ENCODE peak calls at places on chromosomes 12 and 14, in ten cellular contexts. One of them, this sample, is unnamed.

GRCh38 chr12:116598341-116599284 is 39.4 kb downstream of the MAP1LC3B2 start:
- DNase-seq in CD4-positive, alpha-beta T cell: no peak
- DNase-seq in mesendoderm: peak
- DNase-seq in PC-9: no peak
- DNase-seq in AG20443: peak
- DNase-seq in sciatic nerve: no peak
- DNase-seq in stimulated activated CD4-positive, alpha-beta T cell treated with anti-CD3 and anti-CD28 coated beads, Interleukin-1b, Interleukin-23, amount 100 ng/mL, for 1 hour: no peak
- DNase-seq in activated B cell treated with CpG ODN at 0.5 μM for 24 hours: no peak
- DNase-seq in NCI-H1930: no peak
- DNase-seq in thoracic aorta: no peak
- DNase-seq in this sample: no peak

GRCh38 chr12:109710747-109711595 is 2.7 kb upstream of the FAM222A start:
- DNase-seq in CD4-positive, alpha-beta T cell: no peak
- DNase-seq in mesendoderm: no peak
- DNase-seq in PC-9: peak
- DNase-seq in AG20443: peak
- DNase-seq in sciatic nerve: no peak
- DNase-seq in stimulated activated CD4-positive, alpha-beta T cell treated with anti-CD3 and anti-CD28 coated beads, Interleukin-1b, Interleukin-23, amount 100 ng/mL, for 1 hour: no peak
- DNase-seq in activated B cell treated with CpG ODN at 0.5 μM for 24 hours: no peak
- DNase-seq in NCI-H1930: no peak
- DNase-seq in thoracic aorta: no peak
- DNase-seq in this sample: no peak

GRCh38 chr12:132138941-132139871 is 4.9 kb downstream of the DDX51 start:
- DNase-seq in CD4-positive, alpha-beta T cell: no peak
- DNase-seq in mesendoderm: no peak
- DNase-seq in PC-9: no peak
- DNase-seq in AG20443: no peak
- DNase-seq in sciatic nerve: no peak
- DNase-seq in stimulated activated CD4-positive, alpha-beta T cell treated with anti-CD3 and anti-CD28 coated beads, Interleukin-1b, Interleukin-23, amount 100 ng/mL, for 1 hour: no peak
- DNase-seq in activated B cell treated with CpG ODN at 0.5 μM for 24 hours: no peak
- DNase-seq in NCI-H1930: no peak
- DNase-seq in thoracic aorta: no peak
- DNase-seq in this sample: no peak

GRCh38 chr14:53147208-53147607 is 5.9 kb downstream of the DDHD1 start:
- DNase-seq in CD4-positive, alpha-beta T cell: no peak
- DNase-seq in mesendoderm: no peak
- DNase-seq in PC-9: no peak
- DNase-seq in AG20443: no peak
- DNase-seq in sciatic nerve: no peak
- DNase-seq in stimulated activated CD4-positive, alpha-beta T cell treated with anti-CD3 and anti-CD28 coated beads, Interleukin-1b, Interleukin-23, amount 100 ng/mL, for 1 hour: no peak
- DNase-seq in activated B cell treated with CpG ODN at 0.5 μM for 24 hours: no peak
- DNase-seq in NCI-H1930: no peak
- DNase-seq in thoracic aorta: no peak
- DNase-seq in this sample: no peak

GRCh38 chr14:32826404-32827082 is 112.1 kb upstream of the NPAS3 start:
- DNase-seq in CD4-positive, alpha-beta T cell: no peak
- DNase-seq in mesendoderm: peak
- DNase-seq in PC-9: no peak
- DNase-seq in AG20443: no peak
- DNase-seq in sciatic nerve: no peak
- DNase-seq in stimulated activated CD4-positive, alpha-beta T cell treated with anti-CD3 and anti-CD28 coated beads, Interleukin-1b, Interleukin-23, amount 100 ng/mL, for 1 hour: no peak
- DNase-seq in activated B cell treated with CpG ODN at 0.5 μM for 24 hours: no peak
- DNase-seq in NCI-H1930: no peak
- DNase-seq in thoracic aorta: no peak
- DNase-seq in this sample: no peak

GRCh38 chr12:28456934-28457710 is 266.9 kb downstream of the CCDC91 start:
- DNase-seq in CD4-positive, alpha-beta T cell: no peak
- DNase-seq in mesendoderm: no peak
- DNase-seq in PC-9: no peak
- DNase-seq in AG20443: peak
- DNase-seq in sciatic nerve: no peak
- DNase-seq in stimulated activated CD4-positive, alpha-beta T cell treated with anti-CD3 and anti-CD28 coated beads, Interleukin-1b, Interleukin-23, amount 100 ng/mL, for 1 hour: no peak
- DNase-seq in activated B cell treated with CpG ODN at 0.5 μM for 24 hours: no peak
- DNase-seq in NCI-H1930: no peak
- DNase-seq in thoracic aorta: no peak
- DNase-seq in this sample: no peak

GRCh38 chr12:42511656-42512055 is 77.9 kb downstream of the PRICKLE1 start:
- DNase-seq in CD4-positive, alpha-beta T cell: no peak
- DNase-seq in mesendoderm: no peak
- DNase-seq in PC-9: no peak
- DNase-seq in AG20443: no peak
- DNase-seq in sciatic nerve: no peak
- DNase-seq in stimulated activated CD4-positive, alpha-beta T cell treated with anti-CD3 and anti-CD28 coated beads, Interleukin-1b, Interleukin-23, amount 100 ng/mL, for 1 hour: no peak
- DNase-seq in activated B cell treated with CpG ODN at 0.5 μM for 24 hours: no peak
- DNase-seq in NCI-H1930: no peak
- DNase-seq in thoracic aorta: no peak
- DNase-seq in this sample: no peak

GRCh38 chr12:130874696-130875095 is 2.8 kb downstream of the RAN start:
- DNase-seq in CD4-positive, alpha-beta T cell: no peak
- DNase-seq in mesendoderm: no peak
- DNase-seq in PC-9: no peak
- DNase-seq in AG20443: no peak
- DNase-seq in sciatic nerve: no peak
- DNase-seq in stimulated activated CD4-positive, alpha-beta T cell treated with anti-CD3 and anti-CD28 coated beads, Interleukin-1b, Interleukin-23, amount 100 ng/mL, for 1 hour: no peak
- DNase-seq in activated B cell treated with CpG ODN at 0.5 μM for 24 hours: no peak
- DNase-seq in NCI-H1930: no peak
- DNase-seq in thoracic aorta: no peak
- DNase-seq in this sample: no peak

GRCh38 chr12:20985399-20985798 is 145.6 kb upstream of the SLCO1B1 start:
- DNase-seq in CD4-positive, alpha-beta T cell: no peak
- DNase-seq in mesendoderm: no peak
- DNase-seq in PC-9: no peak
- DNase-seq in AG20443: no peak
- DNase-seq in sciatic nerve: no peak
- DNase-seq in stimulated activated CD4-positive, alpha-beta T cell treated with anti-CD3 and anti-CD28 coated beads, Interleukin-1b, Interleukin-23, amount 100 ng/mL, for 1 hour: no peak
- DNase-seq in activated B cell treated with CpG ODN at 0.5 μM for 24 hours: no peak
- DNase-seq in NCI-H1930: no peak
- DNase-seq in thoracic aorta: no peak
- DNase-seq in this sample: no peak

GRCh38 chr14:105817971-105818711 is 291.8 kb downstream of the TMEM121 start:
- DNase-seq in CD4-positive, alpha-beta T cell: no peak
- DNase-seq in mesendoderm: no peak
- DNase-seq in PC-9: no peak
- DNase-seq in AG20443: no peak
- DNase-seq in sciatic nerve: no peak
- DNase-seq in stimulated activated CD4-positive, alpha-beta T cell treated with anti-CD3 and anti-CD28 coated beads, Interleukin-1b, Interleukin-23, amount 100 ng/mL, for 1 hour: no peak
- DNase-seq in activated B cell treated with CpG ODN at 0.5 μM for 24 hours: peak
- DNase-seq in NCI-H1930: no peak
- DNase-seq in thoracic aorta: no peak
- DNase-seq in this sample: no peak

GRCh38 chr12:3928538-3929220 is 55.5 kb upstream of the PARP11 start:
- DNase-seq in CD4-positive, alpha-beta T cell: no peak
- DNase-seq in mesendoderm: peak
- DNase-seq in PC-9: no peak
- DNase-seq in AG20443: no peak
- DNase-seq in sciatic nerve: no peak
- DNase-seq in stimulated activated CD4-positive, alpha-beta T cell treated with anti-CD3 and anti-CD28 coated beads, Interleukin-1b, Interleukin-23, amount 100 ng/mL, for 1 hour: no peak
- DNase-seq in activated B cell treated with CpG ODN at 0.5 μM for 24 hours: no peak
- DNase-seq in NCI-H1930: no peak
- DNase-seq in thoracic aorta: no peak
- DNase-seq in this sample: no peak

GRCh38 chr12:118053071-118053985 is 7.7 kb downstream of the WSB2 start:
- DNase-seq in CD4-positive, alpha-beta T cell: no peak
- DNase-seq in mesendoderm: no peak
- DNase-seq in PC-9: no peak
- DNase-seq in AG20443: no peak
- DNase-seq in sciatic nerve: no peak
- DNase-seq in stimulated activated CD4-positive, alpha-beta T cell treated with anti-CD3 and anti-CD28 coated beads, Interleukin-1b, Interleukin-23, amount 100 ng/mL, for 1 hour: no peak
- DNase-seq in activated B cell treated with CpG ODN at 0.5 μM for 24 hours: no peak
- DNase-seq in NCI-H1930: no peak
- DNase-seq in thoracic aorta: no peak
- DNase-seq in this sample: no peak

GRCh38 chr12:28869197-28869596 is 279.9 kb upstream of the FAR2 start:
- DNase-seq in CD4-positive, alpha-beta T cell: no peak
- DNase-seq in mesendoderm: no peak
- DNase-seq in PC-9: no peak
- DNase-seq in AG20443: peak
- DNase-seq in sciatic nerve: no peak
- DNase-seq in stimulated activated CD4-positive, alpha-beta T cell treated with anti-CD3 and anti-CD28 coated beads, Interleukin-1b, Interleukin-23, amount 100 ng/mL, for 1 hour: no peak
- DNase-seq in activated B cell treated with CpG ODN at 0.5 μM for 24 hours: no peak
- DNase-seq in NCI-H1930: no peak
- DNase-seq in thoracic aorta: no peak
- DNase-seq in this sample: no peak

GRCh38 chr14:105333613-105334364 is 19.2 kb downstream of the PACS2 start:
- DNase-seq in CD4-positive, alpha-beta T cell: no peak
- DNase-seq in mesendoderm: no peak
- DNase-seq in PC-9: no peak
- DNase-seq in AG20443: no peak
- DNase-seq in sciatic nerve: no peak
- DNase-seq in stimulated activated CD4-positive, alpha-beta T cell treated with anti-CD3 and anti-CD28 coated beads, Interleukin-1b, Interleukin-23, amount 100 ng/mL, for 1 hour: no peak
- DNase-seq in activated B cell treated with CpG ODN at 0.5 μM for 24 hours: no peak
- DNase-seq in NCI-H1930: no peak
- DNase-seq in thoracic aorta: no peak
- DNase-seq in this sample: no peak

GRCh38 chr12:129959889-129960288 is 56.1 kb upstream of the TMEM132D start:
- DNase-seq in CD4-positive, alpha-beta T cell: no peak
- DNase-seq in mesendoderm: no peak
- DNase-seq in PC-9: no peak
- DNase-seq in AG20443: no peak
- DNase-seq in sciatic nerve: no peak
- DNase-seq in stimulated activated CD4-positive, alpha-beta T cell treated with anti-CD3 and anti-CD28 coated beads, Interleukin-1b, Interleukin-23, amount 100 ng/mL, for 1 hour: no peak
- DNase-seq in activated B cell treated with CpG ODN at 0.5 μM for 24 hours: no peak
- DNase-seq in NCI-H1930: no peak
- DNase-seq in thoracic aorta: no peak
- DNase-seq in this sample: no peak

GRCh38 chr14:50941151-50941550 is 3.1 kb downstream of the PYGL start:
- DNase-seq in CD4-positive, alpha-beta T cell: no peak
- DNase-seq in mesendoderm: no peak
- DNase-seq in PC-9: no peak
- DNase-seq in AG20443: peak
- DNase-seq in sciatic nerve: no peak
- DNase-seq in stimulated activated CD4-positive, alpha-beta T cell treated with anti-CD3 and anti-CD28 coated beads, Interleukin-1b, Interleukin-23, amount 100 ng/mL, for 1 hour: no peak
- DNase-seq in activated B cell treated with CpG ODN at 0.5 μM for 24 hours: no peak
- DNase-seq in NCI-H1930: no peak
- DNase-seq in thoracic aorta: no peak
- DNase-seq in this sample: no peak

GRCh38 chr12:6460751-6461371 is 9.0 kb downstream of the TAPBPL start:
- DNase-seq in CD4-positive, alpha-beta T cell: no peak
- DNase-seq in mesendoderm: no peak
- DNase-seq in PC-9: no peak
- DNase-seq in AG20443: no peak
- DNase-seq in sciatic nerve: no peak
- DNase-seq in stimulated activated CD4-positive, alpha-beta T cell treated with anti-CD3 and anti-CD28 coated beads, Interleukin-1b, Interleukin-23, amount 100 ng/mL, for 1 hour: no peak
- DNase-seq in activated B cell treated with CpG ODN at 0.5 μM for 24 hours: no peak
- DNase-seq in NCI-H1930: no peak
- DNase-seq in thoracic aorta: no peak
- DNase-seq in this sample: peak

GRCh38 chr14:61077946-61078738 is 97.1 kb downstream of the SLC38A6 start:
- DNase-seq in CD4-positive, alpha-beta T cell: no peak
- DNase-seq in mesendoderm: no peak
- DNase-seq in PC-9: no peak
- DNase-seq in AG20443: no peak
- DNase-seq in sciatic nerve: no peak
- DNase-seq in stimulated activated CD4-positive, alpha-beta T cell treated with anti-CD3 and anti-CD28 coated beads, Interleukin-1b, Interleukin-23, amount 100 ng/mL, for 1 hour: no peak
- DNase-seq in activated B cell treated with CpG ODN at 0.5 μM for 24 hours: no peak
- DNase-seq in NCI-H1930: no peak
- DNase-seq in thoracic aorta: no peak
- DNase-seq in this sample: no peak

GRCh38 chr12:124565071-124565491 is 2.3 kb downstream of the NCOR2 start:
- DNase-seq in CD4-positive, alpha-beta T cell: no peak
- DNase-seq in mesendoderm: peak
- DNase-seq in PC-9: no peak
- DNase-seq in AG20443: peak
- DNase-seq in sciatic nerve: no peak
- DNase-seq in stimulated activated CD4-positive, alpha-beta T cell treated with anti-CD3 and anti-CD28 coated beads, Interleukin-1b, Interleukin-23, amount 100 ng/mL, for 1 hour: no peak
- DNase-seq in activated B cell treated with CpG ODN at 0.5 μM for 24 hours: no peak
- DNase-seq in NCI-H1930: no peak
- DNase-seq in thoracic aorta: peak
- DNase-seq in this sample: no peak

GRCh38 chr12:52126605-52127578 is 47.4 kb downstream of the SMIM41 start:
- DNase-seq in CD4-positive, alpha-beta T cell: no peak
- DNase-seq in mesendoderm: no peak
- DNase-seq in PC-9: no peak
- DNase-seq in AG20443: peak
- DNase-seq in sciatic nerve: no peak
- DNase-seq in stimulated activated CD4-positive, alpha-beta T cell treated with anti-CD3 and anti-CD28 coated beads, Interleukin-1b, Interleukin-23, amount 100 ng/mL, for 1 hour: no peak
- DNase-seq in activated B cell treated with CpG ODN at 0.5 μM for 24 hours: no peak
- DNase-seq in NCI-H1930: no peak
- DNase-seq in thoracic aorta: no peak
- DNase-seq in this sample: no peak

GRCh38 chr12:112121780-112122565 is 3.4 kb upstream of the TRAFD1 start:
- DNase-seq in CD4-positive, alpha-beta T cell: no peak
- DNase-seq in mesendoderm: peak
- DNase-seq in PC-9: peak
- DNase-seq in AG20443: peak
- DNase-seq in sciatic nerve: peak
- DNase-seq in stimulated activated CD4-positive, alpha-beta T cell treated with anti-CD3 and anti-CD28 coated beads, Interleukin-1b, Interleukin-23, amount 100 ng/mL, for 1 hour: no peak
- DNase-seq in activated B cell treated with CpG ODN at 0.5 μM for 24 hours: no peak
- DNase-seq in NCI-H1930: no peak
- DNase-seq in thoracic aorta: peak
- DNase-seq in this sample: no peak

GRCh38 chr14:52077261-52077984 is 8.6 kb upstream of the NID2 start:
- DNase-seq in CD4-positive, alpha-beta T cell: no peak
- DNase-seq in mesendoderm: no peak
- DNase-seq in PC-9: no peak
- DNase-seq in AG20443: no peak
- DNase-seq in sciatic nerve: no peak
- DNase-seq in stimulated activated CD4-positive, alpha-beta T cell treated with anti-CD3 and anti-CD28 coated beads, Interleukin-1b, Interleukin-23, amount 100 ng/mL, for 1 hour: no peak
- DNase-seq in activated B cell treated with CpG ODN at 0.5 μM for 24 hours: no peak
- DNase-seq in NCI-H1930: no peak
- DNase-seq in thoracic aorta: no peak
- DNase-seq in this sample: no peak

GRCh38 chr14:50978521-50978871 is 34.2 kb upstream of the PYGL start:
- DNase-seq in CD4-positive, alpha-beta T cell: no peak
- DNase-seq in mesendoderm: no peak
- DNase-seq in PC-9: no peak
- DNase-seq in AG20443: no peak
- DNase-seq in sciatic nerve: no peak
- DNase-seq in stimulated activated CD4-positive, alpha-beta T cell treated with anti-CD3 and anti-CD28 coated beads, Interleukin-1b, Interleukin-23, amount 100 ng/mL, for 1 hour: no peak
- DNase-seq in activated B cell treated with CpG ODN at 0.5 μM for 24 hours: no peak
- DNase-seq in NCI-H1930: no peak
- DNase-seq in thoracic aorta: no peak
- DNase-seq in this sample: no peak

GRCh38 chr14:77305696-77306095 is 15.0 kb downstream of the POMT2 start:
- DNase-seq in CD4-positive, alpha-beta T cell: no peak
- DNase-seq in mesendoderm: no peak
- DNase-seq in PC-9: no peak
- DNase-seq in AG20443: no peak
- DNase-seq in sciatic nerve: no peak
- DNase-seq in stimulated activated CD4-positive, alpha-beta T cell treated with anti-CD3 and anti-CD28 coated beads, Interleukin-1b, Interleukin-23, amount 100 ng/mL, for 1 hour: no peak
- DNase-seq in activated B cell treated with CpG ODN at 0.5 μM for 24 hours: no peak
- DNase-seq in NCI-H1930: no peak
- DNase-seq in thoracic aorta: no peak
- DNase-seq in this sample: no peak

GRCh38 chr12:6201775-6202292 is 1.6 kb downstream of the CD9 start:
- DNase-seq in CD4-positive, alpha-beta T cell: no peak
- DNase-seq in mesendoderm: no peak
- DNase-seq in PC-9: peak
- DNase-seq in AG20443: no peak
- DNase-seq in sciatic nerve: no peak
- DNase-seq in stimulated activated CD4-positive, alpha-beta T cell treated with anti-CD3 and anti-CD28 coated beads, Interleukin-1b, Interleukin-23, amount 100 ng/mL, for 1 hour: no peak
- DNase-seq in activated B cell treated with CpG ODN at 0.5 μM for 24 hours: no peak
- DNase-seq in NCI-H1930: no peak
- DNase-seq in thoracic aorta: no peak
- DNase-seq in this sample: no peak

GRCh38 chr12:109459247-109459646 is 17.9 kb downstream of the KCTD10 start:
- DNase-seq in CD4-positive, alpha-beta T cell: no peak
- DNase-seq in mesendoderm: no peak
- DNase-seq in PC-9: no peak
- DNase-seq in AG20443: no peak
- DNase-seq in sciatic nerve: no peak
- DNase-seq in stimulated activated CD4-positive, alpha-beta T cell treated with anti-CD3 and anti-CD28 coated beads, Interleukin-1b, Interleukin-23, amount 100 ng/mL, for 1 hour: no peak
- DNase-seq in activated B cell treated with CpG ODN at 0.5 μM for 24 hours: no peak
- DNase-seq in NCI-H1930: no peak
- DNase-seq in thoracic aorta: no peak
- DNase-seq in this sample: no peak

GRCh38 chr12:33605776-33606175 is 166.2 kb upstream of the SYT10 start:
- DNase-seq in CD4-positive, alpha-beta T cell: no peak
- DNase-seq in mesendoderm: peak
- DNase-seq in PC-9: no peak
- DNase-seq in AG20443: no peak
- DNase-seq in sciatic nerve: no peak
- DNase-seq in stimulated activated CD4-positive, alpha-beta T cell treated with anti-CD3 and anti-CD28 coated beads, Interleukin-1b, Interleukin-23, amount 100 ng/mL, for 1 hour: no peak
- DNase-seq in activated B cell treated with CpG ODN at 0.5 μM for 24 hours: no peak
- DNase-seq in NCI-H1930: no peak
- DNase-seq in thoracic aorta: no peak
- DNase-seq in this sample: no peak

GRCh38 chr12:94783862-94784261 is 133.5 kb upstream of the TMCC3 start:
- DNase-seq in CD4-positive, alpha-beta T cell: no peak
- DNase-seq in mesendoderm: no peak
- DNase-seq in PC-9: no peak
- DNase-seq in AG20443: no peak
- DNase-seq in sciatic nerve: no peak
- DNase-seq in stimulated activated CD4-positive, alpha-beta T cell treated with anti-CD3 and anti-CD28 coated beads, Interleukin-1b, Interleukin-23, amount 100 ng/mL, for 1 hour: no peak
- DNase-seq in activated B cell treated with CpG ODN at 0.5 μM for 24 hours: no peak
- DNase-seq in NCI-H1930: no peak
- DNase-seq in thoracic aorta: no peak
- DNase-seq in this sample: no peak